ENCODE peak calls at places on chromosomes 4 and X, in four cellular contexts. N, V, J and C are unnamed samples.

GRCh38 chr4:127162741-127163140 is 470.0 kb upstream of the INTU start:
- DNase-seq in N (peak), J (no peak), V (no peak), C (no peak)

GRCh38 chr4:80989921-80990544 is 40.5 kb upstream of the BMP3 start:
- DNase-seq in N (peak), J (no peak), V (peak), C (no peak)

GRCh38 chrX:148049441-148049840 is 68.3 kb downstream of the FMR1NB start:
- DNase-seq in J (no peak), V (peak), N (peak), C (no peak)

GRCh38 chr4:68869274-68869773 is 53.5 kb downstream of the UGT2B10 start:
- DNase-seq in J (no peak), N (no peak), V (no peak), C (no peak)

GRCh38 chrX:8191022-8191421 is 20.0 kb upstream of the VCX2 start:
- DNase-seq in N (no peak), V (no peak), J (no peak), C (no peak)

GRCh38 chrX:19673334-19674040 is 158.2 kb upstream of the MAP3K15 start:
- DNase-seq in J (no peak), N (peak), V (no peak), C (no peak)

GRCh38 chr4:147683172-147683571 is 791 bp downstream of the PRMT9 start:
- DNase-seq in V (no peak), J (peak), N (no peak), C (peak)

GRCh38 chr4:95572304-95572991 is 23.7 kb upstream of the UNC5C start:
- DNase-seq in V (no peak), N (no peak), J (no peak), C (no peak)

GRCh38 chr4:40822781-40823180 is 73.0 kb downstream of the NSUN7 start:
- DNase-seq in N (no peak), V (no peak), J (no peak), C (no peak)

GRCh38 chrX:44291468-44292116 is 51.9 kb downstream of the EFHC2 start:
- DNase-seq in N (no peak), J (no peak), V (no peak), C (no peak)

GRCh38 chrX:100874240-100874798 is at the start of gene NOX1:
- DNase-seq in N (no peak), V (no peak), J (no peak), C (no peak)

GRCh38 chr4:60847614-60848013 is 352.5 kb upstream of the ADGRL3 start:
- DNase-seq in N (no peak), V (no peak), J (no peak), C (no peak)

GRCh38 chr4:146269228-146269653 is 54.9 kb downstream of the REELD1 start:
- DNase-seq in J (no peak), V (no peak), N (no peak), C (no peak)

GRCh38 chr4:8819421-8820177 is 52.0 kb downstream of the HMX1 start:
- DNase-seq in J (peak), V (no peak), N (no peak), C (peak)

GRCh38 chr4:70008771-70009170 is 13.0 kb downstream of the STATH start:
- DNase-seq in J (no peak), N (no peak), V (no peak), C (no peak)

GRCh38 chr4:105815701-105816100 is 79.6 kb upstream of the NPNT start:
- DNase-seq in J (no peak), N (no peak), V (no peak), C (no peak)

GRCh38 chrX:57607295-57608187 is 15.7 kb downstream of the ZXDB start:
- DNase-seq in J (no peak), N (no peak), V (no peak), C (no peak)

GRCh38 chrX:56792270-56793111 is 63.4 kb downstream of the NBDY start:
- DNase-seq in N (no peak), V (no peak), J (no peak), C (no peak)

GRCh38 chr4:175531405-175532091 is 280.5 kb downstream of the GPM6A start:
- DNase-seq in J (no peak), N (peak), V (no peak), C (no peak)

GRCh38 chrX:129648514-129649267 is 6.1 kb downstream of the APLN start:
- DNase-seq in J (no peak), V (no peak), N (no peak), C (no peak)

GRCh38 chr4:172850838-172851237 is 317.8 kb upstream of the GALNT7 start:
- DNase-seq in V (no peak), J (no peak), N (peak), C (no peak)

GRCh38 chr4:155609455-155610059 is 57.1 kb upstream of the GUCY1A1 start:
- DNase-seq in N (no peak), V (no peak), J (no peak), C (no peak)

GRCh38 chr4:926538-926937 is 5.6 kb downstream of the GAK start:
- DNase-seq in J (no peak), V (no peak), N (no peak), C (peak)

GRCh38 chr4:114277690-114278089 is 298.2 kb upstream of the ARSJ start:
- DNase-seq in V (no peak), J (no peak), N (peak), C (no peak)